ENCODE peak calls at places on chromosomes 12 and 14, in ten cellular contexts. W is A549; J is OCI-LY7; L is cardiac muscle cell; Y is transverse colon; N is stomach; D is CD8-positive, alpha-beta T cell; R is lung; O is PC-3; K is HCT116. E is an unnamed sample.
A peak's percentile ranks its signal among the peaks of the same experiment; 100 is the strongest.

GRCh38 chr14:20802341-20803084 is at the start of gene RNASE1:
- DNase-seq in W (peak; percentile 36), N (peak; percentile 71), L (no peak), J (no peak), K (no peak), D (no peak), O (peak; percentile 52), R (peak; percentile 81), Y (peak; percentile 72), E (no peak)

GRCh38 chr12:124716208-124717141 is 147.2 kb downstream of the SCARB1 start:
- DNase-seq in L (no peak), J (no peak), O (no peak), N (peak; percentile 55), W (no peak), R (peak; percentile 89), K (no peak), Y (no peak), D (no peak), E (no peak)

GRCh38 chr14:68694516-68695235 is 98.2 kb downstream of the ZFP36L1 start:
- DNase-seq in R (no peak), J (no peak), D (no peak), O (peak; percentile 24), N (no peak), Y (no peak), L (no peak), W (no peak), K (no peak), E (no peak)

GRCh38 chr12:15861404-15861803 is 20.8 kb upstream of the STRAP start:
- DNase-seq in O (no peak), D (no peak), L (no peak), J (no peak), K (no peak), W (no peak), Y (no peak), N (no peak), R (no peak), E (no peak)

GRCh38 chr12:42143401-42144173 is 1.1 kb downstream of the GXYLT1 start:
- DNase-seq in O (peak; percentile 35), N (no peak), L (peak; percentile 16), W (peak; percentile 55), Y (no peak), K (no peak), R (no peak), J (peak; percentile 43), D (no peak), E (no peak)

GRCh38 chr14:100446572-100446971 is 123.4 kb downstream of the SLC25A47 start:
- DNase-seq in W (peak; percentile 18), D (no peak), Y (no peak), L (peak; percentile 35), R (no peak), N (no peak), O (no peak), K (no peak), J (no peak), E (peak; percentile 74)

GRCh38 chr12:57340104-57340503 is 89.1 kb upstream of the STAC3 start:
- DNase-seq in N (peak; percentile 37), R (no peak), O (no peak), D (no peak), W (peak; percentile 71), J (no peak), K (no peak), Y (peak; percentile 30), L (peak; percentile 77), E (no peak)

GRCh38 chr12:14367097-14367661 is 1.7 kb downstream of the ATF7IP start:
- DNase-seq in W (peak; percentile 19), O (peak; percentile 5), L (peak; percentile 10), Y (no peak), R (no peak), J (no peak), N (no peak), K (no peak), D (no peak), E (no peak)

GRCh38 chr12:75996907-75997447 is 34.6 kb downstream of the PHLDA1 start:
- DNase-seq in R (no peak), O (peak; percentile 47), D (no peak), L (no peak), N (no peak), J (no peak), Y (no peak), W (no peak), K (no peak), E (no peak)

GRCh38 chr14:68522510-68523325 is 270.1 kb downstream of the ZFP36L1 start:
- DNase-seq in J (no peak), O (no peak), W (no peak), Y (no peak), L (peak; percentile 44), R (no peak), D (no peak), N (no peak), K (no peak), E (no peak)

DNA sequence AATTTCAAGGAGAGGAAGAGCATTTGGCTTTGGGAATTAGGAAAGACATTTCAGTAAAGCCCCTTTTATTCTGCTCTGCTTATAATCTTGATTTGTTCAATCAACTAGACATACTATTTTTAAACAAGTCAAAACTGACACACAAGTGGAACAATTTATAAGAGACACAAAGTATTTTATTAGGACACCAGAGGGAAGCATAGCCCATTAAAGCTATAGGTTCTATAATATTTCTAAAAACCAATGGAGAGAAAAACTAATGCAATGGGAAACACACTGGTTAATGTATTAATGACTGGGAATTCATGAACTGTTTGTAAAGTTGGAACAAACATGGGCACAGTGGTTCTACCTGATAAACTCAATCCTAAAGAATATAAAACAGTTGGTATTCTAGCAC is 15.3 kb upstream of the CERS5 start:
- DNase-seq in R (no peak), K (no peak), D (no peak), L (no peak), N (no peak), J (no peak), W (no peak), O (peak; percentile 61), Y (no peak), E (no peak)
- TF ChIP-seq CTCF in R (no peak), K (peak; percentile 33), D (no peak), L (no peak), N (no peak), J (peak; percentile 49), W (peak; percentile 61), O (peak; percentile 69), Y (no peak), E (no peak)

GRCh38 chr14:93972618-93973205 is 3.7 kb downstream of the ASB2 start:
- DNase-seq in R (no peak), W (no peak), D (no peak), Y (no peak), K (no peak), O (no peak), J (no peak), N (no peak), L (no peak), E (no peak)
- H3K4me1 ChIP-seq in R (peaks cover 4% of the 10 kb centered on the region), W (no peaks in the 10 kb centered on the region), D (peaks cover 20% of the 10 kb centered on the region), Y (peaks cover 20% of the 10 kb centered on the region), K (peaks cover 7% of the 10 kb centered on the region), O (no peaks in the 10 kb centered on the region), J (peaks cover 100% of the 10 kb centered on the region), N (peaks cover 59% of the 10 kb centered on the region), L (peaks cover 51% of the 10 kb centered on the region), E (no peaks in the 10 kb centered on the region)

GRCh38 chr14:89027097-89027740 is 202.8 kb downstream of the TTC8 start:
- DNase-seq in R (peak; percentile 43), K (peak; percentile 13), O (peak; percentile 67), D (peak; percentile 57), N (peak; percentile 61), J (peak; percentile 49), Y (peak; percentile 55), W (peak; percentile 28), L (peak; percentile 71), E (no peak)

GRCh38 chr14:89028462-89029134 is 204.1 kb downstream of the TTC8 start:
- DNase-seq in D (no peak), W (no peak), Y (no peak), K (no peak), L (no peak), J (no peak), N (no peak), R (no peak), O (no peak), E (no peak)

GRCh38 chr14:89024691-89025090 is 200.2 kb downstream of the TTC8 start:
- DNase-seq in R (no peak), O (no peak), Y (no peak), J (no peak), K (no peak), N (no peak), L (no peak), W (no peak), D (no peak), E (peak; percentile 47)

GRCh38 chr14:89022274-89022673 is 197.8 kb downstream of the TTC8 start:
- DNase-seq in J (no peak), N (no peak), O (no peak), D (no peak), W (no peak), K (no peak), R (no peak), Y (no peak), L (no peak), E (no peak)

DNA sequence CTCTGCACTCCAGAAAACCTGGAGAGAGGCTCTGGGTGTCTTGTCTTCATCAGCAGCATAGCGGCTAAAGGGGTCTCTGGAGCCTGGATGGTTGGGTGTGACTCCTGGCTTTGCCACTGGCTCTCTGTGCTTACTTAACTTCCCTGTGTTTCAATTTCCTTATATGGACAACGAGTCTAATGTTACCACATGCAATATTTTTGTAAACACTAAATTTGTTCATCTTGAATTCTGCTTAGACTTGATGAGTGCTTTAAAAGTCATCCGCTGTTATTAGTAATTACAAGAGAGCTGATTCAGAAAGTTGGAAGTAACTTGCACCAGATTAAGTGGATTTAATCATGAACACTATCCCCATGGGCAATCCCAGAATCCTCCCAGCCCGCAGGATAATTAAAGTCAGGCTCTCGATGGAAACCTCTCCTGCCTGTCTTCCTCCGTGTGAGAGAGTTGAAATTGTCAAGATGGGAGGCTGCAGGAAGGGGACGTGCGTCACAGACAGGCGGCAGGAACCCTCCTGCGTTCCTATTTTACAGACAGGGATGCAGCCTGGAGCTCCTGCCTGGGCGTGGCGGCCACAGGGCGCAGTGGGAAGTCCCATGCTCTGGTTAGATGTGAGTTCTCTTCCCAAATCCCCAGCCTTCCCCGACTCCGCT is 201.3 kb downstream of the TTC8 start:
- DNase-seq in Y (no peak), K (no peak), R (no peak), N (no peak), J (no peak), W (no peak), L (no peak), O (no peak), D (no peak), E (no peak)
- H3K4me3 ChIP-seq in Y (no peak overlapping the region), K (no peak overlapping the region), R (no peak overlapping the region), N (no peak overlapping the region), J (no peak overlapping the region), W (no peak overlapping the region), L (no peak overlapping the region), O (no peak overlapping the region), D (no peak overlapping the region), E (no peak overlapping the region)

DNA sequence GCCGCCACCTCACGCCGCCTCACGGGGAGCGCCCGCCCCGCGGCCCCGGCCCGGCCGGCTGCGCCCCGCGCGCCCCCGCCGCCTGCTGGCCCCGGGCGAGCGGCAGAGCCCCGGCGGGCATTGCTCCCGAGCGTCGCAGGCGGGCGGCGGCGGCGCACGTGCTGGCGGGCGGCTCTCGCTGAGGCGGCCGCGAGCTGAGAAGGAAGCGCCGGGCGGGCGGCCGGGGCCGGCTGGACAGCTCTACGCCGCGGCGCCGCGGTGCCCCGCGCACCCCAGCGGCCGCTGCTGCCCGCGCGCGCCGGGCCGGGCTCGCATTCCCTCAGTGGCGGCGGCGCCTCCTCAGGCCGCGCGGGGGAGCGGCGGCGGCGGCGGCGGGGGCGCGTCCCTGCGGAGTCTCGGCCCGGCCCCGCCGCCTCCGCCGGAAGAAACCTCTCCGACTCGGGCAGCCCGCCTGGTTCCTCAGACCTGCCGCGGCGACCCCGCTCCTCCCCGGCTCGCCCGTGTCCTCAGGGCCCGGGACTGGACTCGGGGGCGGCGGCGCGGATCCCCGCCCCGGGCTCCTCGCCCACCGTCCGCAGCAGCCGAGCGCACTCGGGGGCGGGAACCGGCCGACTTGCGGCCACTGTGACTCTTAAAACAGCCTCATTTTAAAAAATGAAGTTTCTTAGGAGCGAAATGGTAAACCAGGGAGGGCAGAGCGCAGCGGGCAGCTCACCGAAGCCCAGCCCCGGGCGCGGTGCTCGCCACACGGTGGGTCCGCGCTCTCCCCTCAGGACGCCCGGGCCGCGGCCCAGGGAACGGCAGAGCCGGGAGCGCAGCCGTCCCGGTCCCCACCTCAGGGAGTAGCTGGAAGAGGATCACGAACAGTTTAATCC is at the start of gene PITPNM2:
- DNase-seq in Y (peak; percentile 70), N (peak; percentile 67), D (peak; percentile 61), L (peak; percentile 91), K (no peak), W (peak; percentile 57), J (peak; percentile 55), O (peak; percentile 69), R (no peak), E (peak; percentile 71)
- TF ChIP-seq CTCF in Y (peak; percentile 19), N (no peak), D (no peak), L (no peak), K (no peak), W (peak; percentile 49), J (no peak), O (no peak), R (no peak), E (no peak)

E was measured in BE2C.